ENCODE peak calls at places on chromosomes 5 and 9, in six cellular contexts. One of them, this sample, is unnamed.

GRCh38 chr5:65481635-65482271 is at the start of gene ADAMTS6:
- DNase-seq in heart left ventricle: peak; percentile 95
- DNase-seq in GM12878: peak; percentile 55
- DNase-seq in NB4: peak; percentile 70
- DNase-seq in IMR-90: peak; percentile 99
- DNase-seq in A549: peak; percentile 68
- DNase-seq in this sample: peak; percentile 92

GRCh38 chr5:39835371-39835770 is 410.6 kb upstream of the DAB2 start:
- DNase-seq in IMR-90: no peak
- DNase-seq in GM12878: no peak
- DNase-seq in A549: no peak
- DNase-seq in heart left ventricle: no peak
- DNase-seq in NB4: no peak
- DNase-seq in this sample: no peak

GRCh38 chr5:17944046-17944445 is 309.8 kb downstream of the TAF11L14 start:
- DNase-seq in A549: no peak
- DNase-seq in GM12878: no peak
- DNase-seq in IMR-90: no peak
- DNase-seq in heart left ventricle: no peak
- DNase-seq in NB4: no peak
- DNase-seq in this sample: no peak

GRCh38 chr9:122392284-122392683 is 21.5 kb downstream of the PTGS1 start:
- DNase-seq in NB4: no peak
- DNase-seq in heart left ventricle: no peak
- DNase-seq in GM12878: no peak
- DNase-seq in A549: no peak
- DNase-seq in IMR-90: no peak
- DNase-seq in this sample: no peak

GRCh38 chr9:89277043-89277442 is 34.0 kb upstream of the CKS2 start:
- DNase-seq in heart left ventricle: no peak
- DNase-seq in A549: no peak
- DNase-seq in GM12878: no peak
- DNase-seq in IMR-90: no peak
- DNase-seq in NB4: no peak
- DNase-seq in this sample: no peak

GRCh38 chr9:85716031-85716877 is 25.5 kb downstream of the AGTPBP1 start:
- DNase-seq in GM12878: peak; percentile 48
- DNase-seq in IMR-90: no peak
- DNase-seq in A549: no peak
- DNase-seq in heart left ventricle: no peak
- DNase-seq in NB4: peak; percentile 70
- DNase-seq in this sample: no peak

GRCh38 chr5:74017786-74018211 is 391.8 kb downstream of the ARHGEF28 start:
- DNase-seq in GM12878: no peak
- DNase-seq in NB4: peak; percentile 7
- DNase-seq in heart left ventricle: no peak
- DNase-seq in A549: peak; percentile 33
- DNase-seq in IMR-90: peak; percentile 47
- DNase-seq in this sample: peak; percentile 13

GRCh38 chr5:83220331-83220730 is 143.0 kb downstream of the XRCC4 start:
- DNase-seq in NB4: no peak
- DNase-seq in GM12878: no peak
- DNase-seq in A549: no peak
- DNase-seq in IMR-90: peak; percentile 8
- DNase-seq in heart left ventricle: no peak
- DNase-seq in this sample: no peak

GRCh38 chr9:108543251-108543768 is 312.5 kb downstream of the ACTL7B start:
- DNase-seq in GM12878: no peak
- DNase-seq in heart left ventricle: no peak
- DNase-seq in IMR-90: peak; percentile 53
- DNase-seq in A549: peak; percentile 82
- DNase-seq in NB4: peak; percentile 22
- DNase-seq in this sample: no peak

GRCh38 chr9:121301881-121302286 is 33.9 kb downstream of the GSN start:
- DNase-seq in A549: no peak
- DNase-seq in heart left ventricle: no peak
- DNase-seq in IMR-90: no peak
- DNase-seq in NB4: no peak
- DNase-seq in GM12878: no peak
- DNase-seq in this sample: peak; percentile 11

GRCh38 chr5:98510111-98510510 is 263.4 kb upstream of the RGMB start:
- DNase-seq in GM12878: no peak
- DNase-seq in A549: no peak
- DNase-seq in heart left ventricle: no peak
- DNase-seq in NB4: no peak
- DNase-seq in IMR-90: peak; percentile 38
- DNase-seq in this sample: no peak

GRCh38 chr5:57717555-57717954 is 234.9 kb upstream of the ACTBL2 start:
- DNase-seq in NB4: no peak
- DNase-seq in IMR-90: no peak
- DNase-seq in A549: no peak
- DNase-seq in GM12878: no peak
- DNase-seq in heart left ventricle: no peak
- DNase-seq in this sample: no peak

GRCh38 chr5:146797683-146798082 is 80.9 kb downstream of the PPP2R2B start:
- DNase-seq in NB4: no peak
- DNase-seq in heart left ventricle: no peak
- DNase-seq in IMR-90: no peak
- DNase-seq in GM12878: no peak
- DNase-seq in A549: no peak
- DNase-seq in this sample: no peak

GRCh38 chr9:109276469-109277440 is 44.1 kb downstream of the EPB41L4B start:
- DNase-seq in heart left ventricle: no peak
- DNase-seq in NB4: no peak
- DNase-seq in A549: no peak
- DNase-seq in IMR-90: no peak
- DNase-seq in GM12878: no peak
- DNase-seq in this sample: no peak

GRCh38 chr9:68555416-68555815 is 14.7 kb upstream of the TMEM252 start:
- DNase-seq in heart left ventricle: no peak
- DNase-seq in NB4: no peak
- DNase-seq in GM12878: no peak
- DNase-seq in A549: no peak
- DNase-seq in IMR-90: no peak
- DNase-seq in this sample: no peak

GRCh38 chr5:39850291-39850690 is 425.5 kb upstream of the DAB2 start:
- DNase-seq in IMR-90: no peak
- DNase-seq in A549: no peak
- DNase-seq in GM12878: no peak
- DNase-seq in heart left ventricle: no peak
- DNase-seq in NB4: no peak
- DNase-seq in this sample: no peak

DNA sequence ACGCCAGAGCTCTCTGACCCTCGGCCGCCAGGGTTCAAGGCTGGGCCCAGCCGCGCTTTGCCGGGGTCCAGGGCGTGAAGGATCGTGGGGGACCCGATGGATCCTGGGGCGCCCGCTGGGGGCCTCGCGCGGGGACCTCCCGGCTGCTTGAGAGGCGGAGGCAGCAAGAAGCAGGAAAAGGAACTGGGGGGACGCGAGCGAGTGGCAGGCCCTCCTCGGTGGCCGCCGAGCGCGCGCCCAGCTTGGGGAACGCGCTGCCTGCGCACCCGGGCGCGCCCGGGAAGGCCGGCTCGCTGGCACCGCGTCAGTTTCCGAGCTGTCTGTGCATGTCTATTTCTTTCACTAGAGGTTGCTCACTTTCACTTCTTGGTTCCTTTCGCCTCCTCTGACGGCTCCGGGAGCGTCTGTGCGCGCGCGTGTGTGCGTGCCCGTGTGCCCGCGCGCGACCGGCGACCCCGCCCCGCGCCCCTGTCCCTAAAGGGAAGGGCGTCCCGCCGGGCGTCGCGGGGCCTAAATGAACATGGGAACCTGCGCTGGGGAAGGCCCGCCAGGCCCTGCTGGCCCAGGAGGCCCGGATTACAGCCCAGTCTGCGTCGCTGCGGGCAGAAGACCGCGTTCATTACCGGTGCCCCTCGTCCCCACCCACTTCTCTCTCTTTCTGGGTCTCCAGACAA is 205.5 kb upstream of the IER5L start:
- DNase-seq in heart left ventricle: peak; percentile 86
- DNase-seq in A549: no peak
- DNase-seq in GM12878: peak; percentile 38
- DNase-seq in NB4: peak; percentile 79
- DNase-seq in IMR-90: peak; percentile 56
- DNase-seq in this sample: peak; percentile 72
- TF ChIP-seq POLR2A in heart left ventricle: no peak
- TF ChIP-seq POLR2A in A549: no peak
- TF ChIP-seq POLR2A in GM12878: peak; percentile 62
- TF ChIP-seq POLR2A in NB4: no peak
- TF ChIP-seq POLR2A in IMR-90: no peak
- TF ChIP-seq POLR2A in this sample: peak; percentile 47

GRCh38 chr9:35072461-35073275 is at the start of gene VCP:
- DNase-seq in GM12878: peak; percentile 98
- DNase-seq in NB4: peak; percentile 100
- DNase-seq in A549: peak; percentile 99
- DNase-seq in heart left ventricle: peak; percentile 99
- DNase-seq in IMR-90: peak; percentile 99
- DNase-seq in this sample: peak; percentile 95
- TF ChIP-seq POLR2A in GM12878: peak; percentile 98
- TF ChIP-seq POLR2A in NB4: peak; percentile 98
- TF ChIP-seq POLR2A in A549: peak; percentile 98
- TF ChIP-seq POLR2A in heart left ventricle: peak; percentile 94
- TF ChIP-seq POLR2A in IMR-90: peak; percentile 96
- TF ChIP-seq POLR2A in this sample: peak; percentile 87

GRCh38 chr9:70420267-70421019 is 6.0 kb upstream of the KLF9 start:
- DNase-seq in NB4: peak; percentile 73
- DNase-seq in A549: peak; percentile 76
- DNase-seq in heart left ventricle: peak; percentile 97
- DNase-seq in IMR-90: peak; percentile 82
- DNase-seq in GM12878: no peak
- DNase-seq in this sample: peak; percentile 96
- TF ChIP-seq POLR2A in NB4: peak; percentile 10
- TF ChIP-seq POLR2A in A549: no peak
- TF ChIP-seq POLR2A in heart left ventricle: no peak
- TF ChIP-seq POLR2A in IMR-90: peak; percentile 87
- TF ChIP-seq POLR2A in GM12878: peak; percentile 28
- TF ChIP-seq POLR2A in this sample: peak; percentile 48

GRCh38 chr9:37575921-37576721 is at the start of gene FBXO10:
- DNase-seq in NB4: no peak
- DNase-seq in IMR-90: peak; percentile 77
- DNase-seq in A549: peak; percentile 30
- DNase-seq in heart left ventricle: peak; percentile 69
- DNase-seq in GM12878: no peak
- DNase-seq in this sample: peak; percentile 29
- TF ChIP-seq POLR2A in NB4: no peak
- TF ChIP-seq POLR2A in IMR-90: peak; percentile 87
- TF ChIP-seq POLR2A in A549: peak; percentile 49
- TF ChIP-seq POLR2A in heart left ventricle: no peak
- TF ChIP-seq POLR2A in GM12878: peak; percentile 74
- TF ChIP-seq POLR2A in this sample: no peak

DNA sequence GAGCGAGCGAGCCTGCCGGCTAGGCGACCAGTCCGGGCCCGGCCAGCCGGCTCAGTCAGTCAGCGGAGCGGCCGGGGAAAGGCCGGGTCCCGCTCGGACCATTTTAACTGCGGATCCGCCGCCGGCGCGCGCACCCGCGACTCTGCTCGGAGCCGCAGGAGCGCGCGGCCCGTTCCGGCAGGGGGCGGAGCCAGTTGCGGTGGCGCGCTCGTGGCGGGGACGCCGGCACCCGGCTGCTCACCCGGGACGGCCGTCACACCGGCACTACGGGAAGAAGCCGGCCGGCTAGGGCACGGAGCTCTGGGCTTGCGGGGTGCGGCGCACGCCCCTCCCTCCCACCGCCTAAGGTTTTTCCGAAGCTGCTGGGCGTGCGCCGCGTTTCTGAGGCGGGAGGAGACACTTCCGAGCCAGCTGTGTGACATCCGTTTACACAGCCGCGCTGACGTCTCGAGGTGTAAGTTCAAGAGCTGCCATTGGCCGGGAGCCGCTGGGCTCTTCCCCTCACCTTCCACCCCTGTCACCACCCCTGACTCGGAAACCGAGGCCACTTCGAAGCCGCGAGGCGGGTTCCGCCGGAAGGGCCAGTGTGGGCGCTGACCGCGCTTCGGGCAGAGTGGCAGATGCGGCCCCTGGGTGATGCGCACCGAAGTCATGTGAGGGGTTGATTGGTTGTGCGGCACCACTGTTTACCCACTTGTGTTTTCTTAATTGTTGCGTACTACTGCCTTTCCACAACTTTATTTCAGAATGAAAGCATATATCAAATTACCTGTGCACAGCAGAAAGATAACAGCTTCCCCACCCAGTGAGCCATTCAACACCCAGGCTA is at the start of gene FBXL17:
- DNase-seq in A549: peak; percentile 97
- DNase-seq in IMR-90: peak; percentile 90
- DNase-seq in heart left ventricle: peak; percentile 97
- DNase-seq in NB4: peak; percentile 95
- DNase-seq in GM12878: peak; percentile 73
- DNase-seq in this sample: peak; percentile 87
- TF ChIP-seq POLR2A in A549: peak; percentile 89
- TF ChIP-seq POLR2A in IMR-90: peak; percentile 83
- TF ChIP-seq POLR2A in heart left ventricle: no peak
- TF ChIP-seq POLR2A in NB4: peak; percentile 76
- TF ChIP-seq POLR2A in GM12878: peak; percentile 91
- TF ChIP-seq POLR2A in this sample: peak; percentile 85